ENCODE peak calls at places on chromosome 19, in ten cellular contexts. N is NCI-H1105, Z is head of caudate nucleus, I is nephron progenitor cell, G is NCI-H2029, E is GM23338, A is T-cell, K is LHCN-M2, B is fibroblast of the conjunctiva, C is GM10248. M is an unnamed sample.

GRCh38 chr19:13036366-13036976 is 41.2 kb downstream of the NFIX start:
- DNase-seq in G (peak; percentile 92), C (no peak), Z (no peak), N (peak; percentile 93), E (no peak), I (no peak), A (no peak), K (peak; percentile 75), B (no peak), M (no peak)

GRCh38 chr19:8240274-8241229 is 31.4 kb downstream of the CERS4 start:
- DNase-seq in I (peak; percentile 61), B (peak; percentile 87), G (peak; percentile 90), Z (peak; percentile 83), N (peak; percentile 45), E (peak; percentile 75), K (peak; percentile 84), A (peak; percentile 17), C (peak; percentile 92), M (peak; percentile 62)

GRCh38 chr19:46073268-46073922 is 32.6 kb upstream of the IGFL4 start:
- DNase-seq in A (no peak), Z (no peak), I (no peak), K (peak; percentile 12), B (no peak), C (no peak), G (no peak), E (no peak), N (no peak), M (no peak)

GRCh38 chr19:7742575-7742974 is 4.8 kb downstream of the CD209 start:
- DNase-seq in N (no peak), B (no peak), A (no peak), G (no peak), I (no peak), K (no peak), Z (no peak), E (no peak), C (no peak), M (no peak)

GRCh38 chr19:5271145-5271544 is 69.5 kb downstream of the PTPRS start:
- DNase-seq in Z (no peak), B (no peak), K (no peak), A (no peak), I (no peak), N (no peak), E (peak; percentile 63), G (no peak), C (no peak), M (no peak)

GRCh38 chr19:18308051-18308947 is 14.6 kb downstream of the LSM4 start:
- DNase-seq in C (peak; percentile 10), A (no peak), N (no peak), B (no peak), G (no peak), E (no peak), K (no peak), I (no peak), Z (no peak), M (no peak)

GRCh38 chr19:35306473-35307246 is 14.7 kb downstream of the MAG start:
- DNase-seq in C (peak; percentile 50), A (no peak), Z (no peak), I (no peak), G (no peak), K (no peak), N (no peak), E (peak; percentile 75), B (no peak), M (no peak)

GRCh38 chr19:2602391-2603181 is 99.9 kb downstream of the GNG7 start:
- DNase-seq in Z (no peak), C (no peak), K (no peak), B (peak; percentile 99), I (peak; percentile 54), A (no peak), G (no peak), N (no peak), E (peak; percentile 84), M (no peak)

GRCh38 chr19:37095859-37096258 is 17.6 kb downstream of the ZNF420 start:
- DNase-seq in G (no peak), K (peak; percentile 11), I (no peak), A (no peak), E (no peak), Z (no peak), C (no peak), N (no peak), B (no peak), M (no peak)